ENCODE peak calls at places on chromosome 7, in six cellular contexts. One of them, this sample, is unnamed.

GRCh38 chr7:5797179-5797578 is 15.7 kb upstream of the RNF216 start:
- DNase-seq in endothelial cell: no peak
- DNase-seq in Ammon's horn: no peak
- DNase-seq in body of pancreas: no peak
- DNase-seq in iris pigment epithelial cell: no peak
- DNase-seq in astrocyte of the spinal cord: no peak
- DNase-seq in this sample: no peak

GRCh38 chr7:22597845-22598244 is 97.9 kb upstream of the STEAP1B start:
- DNase-seq in endothelial cell: no peak
- DNase-seq in Ammon's horn: no peak
- DNase-seq in body of pancreas: no peak
- DNase-seq in iris pigment epithelial cell: peak; percentile 88
- DNase-seq in astrocyte of the spinal cord: peak; percentile 81
- DNase-seq in this sample: peak; percentile 50

GRCh38 chr7:106952658-106953231 is 87.7 kb downstream of the PIK3CG start:
- DNase-seq in endothelial cell: no peak
- DNase-seq in Ammon's horn: peak; percentile 37
- DNase-seq in body of pancreas: peak; percentile 7
- DNase-seq in iris pigment epithelial cell: no peak
- DNase-seq in astrocyte of the spinal cord: no peak
- DNase-seq in this sample: no peak

GRCh38 chr7:112204072-112204775 is 2.0 kb downstream of the DOCK4 start:
- DNase-seq in endothelial cell: peak; percentile 11
- DNase-seq in Ammon's horn: peak; percentile 48
- DNase-seq in body of pancreas: no peak
- DNase-seq in iris pigment epithelial cell: no peak
- DNase-seq in astrocyte of the spinal cord: peak; percentile 13
- DNase-seq in this sample: no peak

GRCh38 chr7:82745820-82746219 is 302.2 kb upstream of the CACNA2D1 start:
- DNase-seq in endothelial cell: no peak
- DNase-seq in Ammon's horn: no peak
- DNase-seq in body of pancreas: no peak
- DNase-seq in iris pigment epithelial cell: peak; percentile 4
- DNase-seq in astrocyte of the spinal cord: no peak
- DNase-seq in this sample: no peak

GRCh38 chr7:51307811-51308737 is 8.5 kb downstream of the COBL start:
- DNase-seq in endothelial cell: no peak
- DNase-seq in Ammon's horn: no peak
- DNase-seq in body of pancreas: no peak
- DNase-seq in iris pigment epithelial cell: no peak
- DNase-seq in astrocyte of the spinal cord: no peak
- DNase-seq in this sample: peak; percentile 21

GRCh38 chr7:2821842-2822507 is 22.1 kb downstream of the GNA12 start:
- DNase-seq in endothelial cell: no peak
- DNase-seq in Ammon's horn: no peak
- DNase-seq in body of pancreas: no peak
- DNase-seq in iris pigment epithelial cell: peak; percentile 90
- DNase-seq in astrocyte of the spinal cord: peak; percentile 81
- DNase-seq in this sample: peak; percentile 86

GRCh38 chr7:157508477-157508881 is 171.7 kb downstream of the DNAJB6 start:
- DNase-seq in endothelial cell: no peak
- DNase-seq in Ammon's horn: no peak
- DNase-seq in body of pancreas: no peak
- DNase-seq in iris pigment epithelial cell: no peak
- DNase-seq in astrocyte of the spinal cord: no peak
- DNase-seq in this sample: no peak

GRCh38 chr7:140342732-140343514 is 55.4 kb downstream of the SLC37A3 start:
- DNase-seq in endothelial cell: peak; percentile 32
- DNase-seq in Ammon's horn: peak; percentile 87
- DNase-seq in body of pancreas: peak; percentile 29
- DNase-seq in iris pigment epithelial cell: peak; percentile 43
- DNase-seq in astrocyte of the spinal cord: no peak
- DNase-seq in this sample: peak; percentile 25